ENCODE peak calls at places on chromosomes 5 and 9, in six cellular contexts. A is left lung, O is uterus, M is psoas muscle, P is neuronal stem cell, I is HepG2. C is an unnamed sample.

GRCh38 chr5:166551384-166551783 is 1740.1 kb upstream of the WWC1 start:
- DNase-seq in A (no peak), O (no peak), M (no peak), P (no peak), I (no peak), C (no peak)

GRCh38 chr9:113798062-113799030 is 77.8 kb upstream of the ZNF618 start:
- DNase-seq in A (no peak), O (no peak), M (no peak), P (no peak), I (no peak), C (no peak)

GRCh38 chr9:135379540-135380267 is 99.9 kb upstream of the PPP1R26 start:
- DNase-seq in A (peak; percentile 37), O (no peak), M (no peak), P (no peak), I (no peak), C (no peak)

GRCh38 chr5:142816577-142816976 is 46.4 kb downstream of the ARHGAP26 start:
- DNase-seq in A (no peak), O (no peak), M (peak; percentile 64), P (no peak), I (no peak), C (peak; percentile 60)

GRCh38 chr9:93086445-93087224 is 9.4 kb upstream of the CARD19 start:
- DNase-seq in A (no peak), O (peak; percentile 5), M (no peak), P (no peak), I (no peak), C (peak; percentile 7)

GRCh38 chr9:73042155-73042554 is 89.3 kb upstream of the ALDH1A1 start:
- DNase-seq in A (no peak), O (no peak), M (no peak), P (no peak), I (no peak), C (no peak)

GRCh38 chr5:132239776-132240175 is 12.1 kb upstream of the P4HA2 start:
- DNase-seq in A (no peak), O (peak; percentile 3), M (no peak), P (no peak), I (no peak), C (no peak)

GRCh38 chr5:180330810-180331646 is 22.1 kb downstream of the GFPT2 start:
- DNase-seq in A (no peak), O (peak; percentile 87), M (peak; percentile 77), P (no peak), I (peak; percentile 21), C (no peak)

GRCh38 chr5:122173484-122174191 is 44.3 kb downstream of the ZNF474 start:
- DNase-seq in A (no peak), O (no peak), M (no peak), P (no peak), I (no peak), C (no peak)

GRCh38 chr5:58071566-58071965 is 388.3 kb downstream of the PLK2 start:
- DNase-seq in A (no peak), O (no peak), M (peak; percentile 51), P (peak; percentile 29), I (no peak), C (no peak)

GRCh38 chr9:133251773-133252172 is 23.2 kb downstream of the ABO start:
- DNase-seq in A (no peak), O (no peak), M (no peak), P (no peak), I (no peak), C (no peak)
- H3K27me3 ChIP-seq in A (no peaks in the 10 kb centered on the region), O (no peaks in the 10 kb centered on the region), M (peaks cover 3% of the 10 kb centered on the region), P (no peaks in the 10 kb centered on the region), I (peaks cover 2% of the 10 kb centered on the region), C (no peaks in the 10 kb centered on the region)

GRCh38 chr5:171450423-171451246 is 31.2 kb downstream of the FGF18 start:
- DNase-seq in A (peak; percentile 81), O (peak; percentile 77), M (peak; percentile 83), P (peak; percentile 39), I (no peak), C (no peak)

GRCh38 chr5:171453056-171453725 is 33.7 kb downstream of the FGF18 start:
- DNase-seq in A (no peak), O (no peak), M (no peak), P (no peak), I (no peak), C (no peak)

GRCh38 chr5:171453988-171454387 is 34.5 kb downstream of the FGF18 start:
- DNase-seq in A (no peak), O (no peak), M (no peak), P (no peak), I (no peak), C (no peak)

GRCh38 chr5:171449426-171449825 is 30.0 kb downstream of the FGF18 start:
- DNase-seq in A (no peak), O (no peak), M (peak; percentile 42), P (no peak), I (no peak), C (peak; percentile 34)

DNA sequence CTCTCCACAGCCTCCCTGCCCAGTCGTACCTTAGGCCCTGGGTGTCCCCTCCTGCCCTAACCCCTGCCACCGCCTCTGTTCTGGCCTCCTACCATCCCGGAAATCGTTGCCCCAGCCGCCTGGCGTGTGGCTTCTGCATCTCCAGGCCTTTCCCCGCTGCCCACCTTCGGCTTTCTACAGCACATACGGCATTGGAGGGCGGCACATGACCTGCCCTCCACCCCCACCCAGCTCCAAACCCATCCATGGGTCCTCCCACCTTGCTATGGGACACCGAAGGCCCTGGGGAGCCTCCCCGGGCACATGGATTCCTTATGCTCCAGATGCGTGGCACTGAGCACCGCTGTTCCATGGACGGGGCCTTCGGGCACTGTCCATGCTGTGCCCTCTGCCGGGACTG is 32.0 kb downstream of the FGF18 start:
- DNase-seq in A (peak; percentile 52), O (no peak), M (peak; percentile 52), P (no peak), I (no peak), C (no peak)
- H3K4me3 ChIP-seq in A (peak overlapping the region; percentile 36), O (no peak overlapping the region), M (peak overlapping the region; percentile 75), P (no peak overlapping the region), I (no peak overlapping the region), C (no peak overlapping the region)

DNA sequence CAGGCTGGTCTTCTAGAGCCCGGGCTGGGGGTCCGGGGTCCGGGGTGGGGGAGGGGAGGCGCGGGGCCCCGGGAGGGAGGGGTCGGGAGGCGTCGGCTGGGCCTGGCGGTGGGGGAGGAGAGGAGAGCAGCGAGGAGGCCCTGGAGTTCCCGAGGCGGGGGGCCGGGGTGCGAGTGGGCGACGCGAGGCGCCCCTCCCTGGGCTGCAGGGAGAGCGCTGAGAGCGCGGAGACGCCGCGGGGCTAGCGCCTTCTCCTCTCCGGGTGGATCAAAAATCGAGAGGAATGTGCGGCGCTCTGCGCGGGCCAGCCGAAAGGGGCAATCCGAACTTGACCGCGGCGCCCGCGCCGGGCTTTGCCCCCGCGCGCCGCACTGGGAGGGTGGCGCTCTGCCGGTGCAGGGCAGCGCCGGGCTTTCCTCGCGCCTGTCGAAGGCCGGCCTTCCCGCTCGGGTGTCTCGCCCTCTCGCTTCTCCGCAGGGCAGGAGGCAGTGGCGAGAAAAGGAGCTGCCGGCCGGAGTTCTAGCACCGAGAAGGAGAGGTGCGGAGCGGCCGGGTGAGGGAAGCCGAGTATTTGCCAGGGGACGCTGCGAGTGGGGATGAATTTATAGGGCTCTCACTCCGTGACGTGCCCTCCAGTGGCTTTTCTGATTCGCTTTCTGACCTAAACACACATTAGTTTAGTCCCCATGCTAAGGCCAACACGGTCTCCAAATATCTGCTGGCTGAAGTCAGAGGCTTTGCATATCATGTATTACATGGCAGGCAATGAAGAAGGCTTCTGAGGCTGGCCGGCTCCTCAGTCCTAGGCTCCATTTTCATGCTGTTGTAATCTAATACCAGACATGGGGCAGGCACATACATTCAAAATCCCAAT is at the start of gene GDNF:
- DNase-seq in A (peak; percentile 79), O (peak; percentile 36), M (peak; percentile 85), P (no peak), I (peak; percentile 25), C (peak; percentile 71)
- H3K27me3 ChIP-seq in A (peaks cover 85% of the 10 kb centered on the region), O (no peaks in the 10 kb centered on the region), M (peaks cover 2% of the 10 kb centered on the region), P (peaks cover 37% of the 10 kb centered on the region), I (peaks cover 6% of the 10 kb centered on the region), C (peaks cover 12% of the 10 kb centered on the region)

GRCh38 chr5:140794594-140795258 is at the start of gene PCDHA2:
- DNase-seq in A (no peak), O (no peak), M (no peak), P (no peak), I (no peak), C (no peak)

GRCh38 chr5:140796718-140797095 is 2.1 kb downstream of the PCDHA2 start:
- DNase-seq in A (peak; percentile 77), O (no peak), M (no peak), P (no peak), I (no peak), C (no peak)

GRCh38 chr5:140800816-140801493 is at the start of gene PCDHA3:
- DNase-seq in A (peak; percentile 55), O (no peak), M (no peak), P (no peak), I (peak; percentile 9), C (no peak)

GRCh38 chr5:140791111-140791510 is 3.5 kb upstream of the PCDHA2 start:
- DNase-seq in A (no peak), O (no peak), M (no peak), P (no peak), I (no peak), C (no peak)

DNA sequence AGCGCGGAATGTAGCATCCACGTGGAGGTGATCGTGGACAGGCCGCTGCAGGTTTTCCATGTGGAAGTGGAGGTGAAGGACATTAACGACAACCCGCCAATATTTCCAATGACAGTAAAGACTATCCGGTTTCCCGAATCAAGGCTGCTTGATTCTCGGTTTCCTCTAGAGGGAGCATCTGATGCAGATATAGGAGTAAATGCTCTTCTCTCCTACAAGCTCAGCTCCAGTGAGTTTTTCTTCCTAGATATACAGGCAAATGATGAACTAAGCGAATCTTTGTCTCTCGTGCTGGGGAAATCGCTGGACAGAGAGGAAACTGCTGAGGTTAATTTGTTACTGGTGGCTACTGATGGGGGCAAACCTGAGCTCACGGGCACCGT is 598 bp downstream of the PCDHA2 start:
- DNase-seq in A (no peak), O (no peak), M (no peak), P (no peak), I (no peak), C (no peak)
- H3K4me3 ChIP-seq in A (no peak overlapping the region), O (peak overlapping the region; percentile 23), M (no peak overlapping the region), P (peak overlapping the region; percentile 73), I (no peak overlapping the region), C (no peak overlapping the region)

DNA sequence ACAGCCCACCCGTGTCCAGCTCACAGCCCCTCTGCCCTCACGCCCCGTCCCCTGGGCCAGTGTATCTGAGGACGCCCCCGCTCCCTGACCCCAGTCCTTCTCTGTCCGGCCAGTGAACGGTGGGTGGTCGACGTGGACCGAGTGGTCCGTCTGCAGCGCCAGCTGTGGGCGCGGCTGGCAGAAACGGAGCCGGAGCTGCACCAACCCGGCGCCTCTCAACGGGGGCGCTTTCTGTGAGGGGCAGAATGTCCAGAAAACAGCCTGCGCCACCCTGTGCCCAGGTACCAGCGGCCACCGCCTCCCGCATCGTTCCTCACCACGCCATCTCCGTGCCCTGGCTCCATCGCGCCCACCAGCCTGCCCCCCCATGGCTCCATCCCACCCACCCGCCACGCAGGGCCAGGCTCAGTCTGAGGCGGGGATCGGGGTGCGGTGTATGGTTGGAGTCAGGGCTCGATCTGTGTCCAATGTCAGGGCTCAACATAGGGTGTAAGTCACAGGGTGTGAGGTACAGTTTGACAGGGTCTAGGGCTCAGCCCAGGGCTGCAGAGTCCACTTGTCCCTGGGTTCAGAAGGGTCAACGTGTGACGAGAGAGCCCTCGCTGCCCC is 29.5 kb downstream of the HK3 start:
- DNase-seq in A (peak; percentile 71), O (no peak), M (no peak), P (no peak), I (no peak), C (no peak)
- H3K27me3 ChIP-seq in A (peaks cover 24% of the 10 kb centered on the region), O (no peaks in the 10 kb centered on the region), M (peaks cover 10% of the 10 kb centered on the region), P (no peaks in the 10 kb centered on the region), I (peaks cover 14% of the 10 kb centered on the region), C (no peaks in the 10 kb centered on the region)